ENCODE peak calls at places on chromosome 4, in eight cellular contexts. R is activated T-helper 1 cell treated with Interleukin-2 at 50 U/mL for 16 hours; Z is EL; S is ELF-1; E is activated CD4-positive, alpha-beta T cell treated with anti-CD3 and anti-CD28 coated beads, Interleukin-2, amount 50 U/mL, for 1 hour; C is SW 1271; A is MG63; J is COR-L47. V is an unnamed sample.

GRCh38 chr4:168631241-168632151 is 134.6 kb downstream of the PALLD start:
- DNase-seq in R (no peak), S (peak), C (no peak), J (peak), Z (peak), A (peak), E (no peak), V (peak)

GRCh38 chr4:105061136-105061696 is 85.5 kb upstream of the TET2 start:
- DNase-seq in R (no peak), A (no peak), E (peak), Z (peak), J (no peak), S (peak), C (no peak), V (peak)

GRCh38 chr4:184536881-184537248 is 62.5 kb upstream of the IRF2 start:
- DNase-seq in A (no peak), S (no peak), J (no peak), C (no peak), E (no peak), R (no peak), Z (no peak), V (peak)

GRCh38 chr4:6472387-6473263 is at the start of gene PPP2R2C:
- DNase-seq in R (no peak), E (no peak), S (no peak), J (peak), Z (no peak), A (no peak), C (no peak), V (no peak)

GRCh38 chr4:110587666-110588285 is 35.1 kb downstream of the PITX2 start:
- DNase-seq in J (no peak), E (no peak), S (peak), A (no peak), C (no peak), R (no peak), Z (no peak), V (no peak)

GRCh38 chr4:78336093-78336943 is 215.3 kb upstream of the ANXA3 start:
- DNase-seq in S (peak), R (no peak), Z (no peak), E (no peak), A (no peak), J (no peak), C (no peak), V (peak)

GRCh38 chr4:45063701-45064100 is 337.3 kb upstream of the GNPDA2 start:
- DNase-seq in Z (no peak), A (no peak), C (no peak), J (no peak), R (no peak), E (no peak), S (no peak), V (no peak)

GRCh38 chr4:133996431-133997121 is 205.0 kb downstream of the PABPC4L start:
- DNase-seq in R (no peak), C (no peak), Z (no peak), E (no peak), A (no peak), J (no peak), S (peak), V (no peak)

GRCh38 chr4:57303012-57303751 is 193.0 kb upstream of the IGFBP7 start:
- DNase-seq in C (no peak), R (no peak), E (no peak), J (no peak), S (peak), A (no peak), Z (peak), V (peak)

GRCh38 chr4:122914292-122914904 is 8.0 kb downstream of the NUDT6 start:
- DNase-seq in R (no peak), E (no peak), S (no peak), C (no peak), Z (peak), J (peak), A (no peak), V (peak)

GRCh38 chr4:1021386-1022050 is 10.1 kb downstream of the FGFRL1 start:
- DNase-seq in Z (no peak), S (no peak), C (no peak), E (no peak), A (no peak), R (no peak), J (no peak), V (no peak)

GRCh38 chr4:26004290-26004689 is 90.3 kb downstream of the SMIM20 start:
- DNase-seq in E (no peak), A (no peak), C (no peak), S (no peak), Z (no peak), J (no peak), R (no peak), V (no peak)

GRCh38 chr4:67727124-67727850 is 26.3 kb upstream of the UBA6 start:
- DNase-seq in R (no peak), Z (peak), J (no peak), C (no peak), S (no peak), E (no peak), A (no peak), V (peak)

GRCh38 chr4:2292679-2293108 is 30.8 kb upstream of the MXD4 start:
- DNase-seq in A (no peak), C (no peak), E (no peak), S (no peak), R (no peak), J (no peak), Z (peak), V (peak)

GRCh38 chr4:39464886-39465501 is 6.1 kb downstream of the LIAS start:
- DNase-seq in C (peak), Z (peak), S (peak), A (no peak), J (no peak), E (no peak), R (no peak), V (peak)

GRCh38 chr4:177051473-177052060 is 258.1 kb upstream of the NEIL3 start:
- DNase-seq in C (no peak), J (peak), Z (peak), S (peak), R (no peak), A (peak), E (no peak), V (peak)

GRCh38 chr4:1042352-1043025 is 31.1 kb downstream of the FGFRL1 start:
- DNase-seq in S (no peak), Z (no peak), E (no peak), C (no peak), R (no peak), A (no peak), J (no peak), V (no peak)

GRCh38 chr4:36392049-36392448 is 110.6 kb downstream of the DTHD1 start:
- DNase-seq in J (no peak), C (no peak), Z (no peak), R (no peak), A (no peak), E (no peak), S (no peak), V (no peak)

GRCh38 chr4:78722320-78722719 is 53.8 kb upstream of the BMP2K start:
- DNase-seq in J (no peak), C (no peak), A (no peak), Z (no peak), E (no peak), S (peak), R (no peak), V (no peak)

GRCh38 chr4:172707622-172708021 is 461.0 kb upstream of the GALNT7 start:
- DNase-seq in R (no peak), S (peak), J (peak), C (no peak), E (no peak), A (no peak), Z (no peak), V (no peak)

GRCh38 chr4:152454398-152455011 is 81.4 kb downstream of the FBXW7 start:
- DNase-seq in R (no peak), J (no peak), C (peak), Z (peak), S (no peak), E (no peak), A (no peak), V (peak)

GRCh38 chr4:8105303-8106100 is 53.1 kb downstream of the ABLIM2 start:
- DNase-seq in C (no peak), R (no peak), E (no peak), Z (no peak), S (no peak), J (no peak), A (no peak), V (no peak)

GRCh38 chr4:74623041-74623440 is 171.3 kb downstream of the BTC start:
- DNase-seq in S (no peak), E (no peak), R (no peak), J (peak), Z (peak), C (no peak), A (no peak), V (no peak)

GRCh38 chr4:75289843-75290616 is 224.2 kb downstream of the RCHY1 start:
- DNase-seq in R (no peak), J (peak), C (no peak), Z (peak), A (no peak), E (no peak), S (peak), V (peak)